ENCODE peak calls at places on chromosomes 1 and 21, in five cellular contexts. O is osteoblast, M is IMR-90, Y is DND-41, E is neural progenitor cell. D is an unnamed sample.

GRCh38 chr1:100298512-100298911 is 32.5 kb downstream of the RTCA start:
- DNase-seq in M (no peak), O (no peak), E (no peak), Y (no peak), D (no peak)

GRCh38 chr1:224502459-224503160 is 68.0 kb upstream of the WDR26 start:
- DNase-seq in Y (peak; percentile 59), E (peak; percentile 74), O (no peak), M (no peak), D (no peak)

GRCh38 chr1:184532199-184532598 is 145.4 kb downstream of the C1orf21 start:
- DNase-seq in E (no peak), O (no peak), Y (no peak), M (no peak), D (no peak)

GRCh38 chr1:21899972-21900371 is 37.1 kb downstream of the HSPG2 start:
- DNase-seq in E (peak; percentile 33), M (no peak), O (peak; percentile 48), Y (no peak), D (no peak)

GRCh38 chr1:39003464-39003752 is 12.3 kb downstream of the AKIRIN1 start:
- DNase-seq in E (no peak), O (no peak), Y (no peak), M (no peak), D (peak; percentile 10)

GRCh38 chr1:223345720-223346119 is 18.3 kb downstream of the SUSD4 start:
- DNase-seq in Y (no peak), M (no peak), E (peak; percentile 25), O (no peak), D (peak; percentile 57)

GRCh38 chr1:203308205-203309114 is 3.1 kb downstream of the BTG2 start:
- DNase-seq in E (peak; percentile 40), Y (no peak), O (no peak), M (no peak), D (peak; percentile 67)

GRCh38 chr21:44999972-45000636 is 60.3 kb downstream of the SLX9 start:
- DNase-seq in E (no peak), M (no peak), Y (no peak), O (no peak), D (no peak)

GRCh38 chr1:212141404-212141803 is 105.9 kb downstream of the DTL start:
- DNase-seq in Y (no peak), E (no peak), O (no peak), M (no peak), D (no peak)

GRCh38 chr21:38256599-38257302 is at the start of gene KCNJ15:
- DNase-seq in Y (no peak), E (no peak), O (no peak), M (no peak), D (no peak)

GRCh38 chr1:20147846-20148570 is 8.9 kb downstream of the PLA2G2F start:
- DNase-seq in M (no peak), O (peak; percentile 76), E (no peak), Y (no peak), D (no peak)

GRCh38 chr21:8991968-8992621 is 1529.3 kb upstream of the TPTE start:
- DNase-seq in Y (no peak), M (no peak), O (peak; percentile 76), E (no peak), D (peak; percentile 33)

DNA sequence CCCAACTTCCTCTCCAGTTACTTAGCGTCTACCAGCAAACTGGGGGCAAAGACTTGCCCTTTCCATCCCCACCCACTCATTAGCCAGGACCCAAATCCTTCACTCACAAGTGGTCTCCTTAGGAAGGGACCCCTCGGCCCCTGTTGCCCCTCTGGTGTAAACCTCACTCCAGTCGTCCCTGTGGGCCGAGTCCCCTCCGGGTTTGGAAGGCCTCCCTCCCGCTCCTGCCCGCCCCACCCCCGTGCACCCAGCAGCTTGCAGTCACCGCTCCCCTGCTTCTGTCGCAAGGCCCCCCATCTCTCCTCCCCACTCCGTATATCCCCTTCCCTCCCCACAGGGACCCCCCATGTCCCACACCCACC is 1.2 kb downstream of the EFHD2 start:
- DNase-seq in O (no peak), E (no peak), Y (no peak), M (no peak), D (no peak)
- H3K4me1 ChIP-seq in O (peaks cover 42% of the 10 kb centered on the region), E (peaks cover 11% of the 10 kb centered on the region), Y (peaks cover 30% of the 10 kb centered on the region), M (peaks cover 28% of the 10 kb centered on the region), D (peaks cover 21% of the 10 kb centered on the region)

GRCh38 chr1:179856286-179856685 is 21.3 kb downstream of the TOR1AIP2 start:
- DNase-seq in Y (no peak), O (no peak), E (no peak), M (no peak), D (no peak)
- H3K27ac ChIP-seq in Y (no peak overlapping the region), O (no peak overlapping the region), E (no peak overlapping the region), M (no peak overlapping the region), D (no peak overlapping the region)

DNA sequence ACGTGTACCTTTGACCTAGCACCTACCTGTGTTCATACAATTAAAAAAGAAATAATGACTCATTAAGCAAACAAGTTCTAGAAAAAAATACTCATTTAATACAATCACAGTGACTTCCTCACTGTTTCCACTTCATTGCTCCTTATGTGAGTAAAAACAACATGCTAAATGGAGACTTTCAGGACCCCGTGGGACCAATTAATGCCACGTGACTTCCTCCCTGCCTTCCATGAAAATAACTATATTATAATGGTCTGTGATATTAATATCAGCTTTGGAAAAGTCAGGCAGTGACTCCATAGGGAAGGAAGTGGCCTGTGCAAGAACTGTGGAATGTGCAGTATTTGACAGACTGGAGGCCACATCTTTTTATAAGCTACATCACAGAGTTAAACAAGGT is 337.8 kb downstream of the HLX start:
- DNase-seq in Y (no peak), O (peak; percentile 22), M (peak; percentile 8), E (no peak), D (peak; percentile 38)
- H2AFZ ChIP-seq in Y (no peak overlapping the region), O (no peak overlapping the region), M (no peak overlapping the region), E (no peak overlapping the region), D (no peak overlapping the region)

GRCh38 chr1:25550683-25551310 is 7.4 kb downstream of the LDLRAP1 start:
- DNase-seq in Y (no peak), O (no peak), E (no peak), M (peak; percentile 22), D (no peak)
- H3K4me1 ChIP-seq in Y (no peaks in the 10 kb centered on the region), O (peaks cover 18% of the 10 kb centered on the region), E (no peaks in the 10 kb centered on the region), M (peaks cover 17% of the 10 kb centered on the region), D (peaks cover 20% of the 10 kb centered on the region)

GRCh38 chr1:9242338-9242969 is 7.9 kb downstream of the H6PD start:
- DNase-seq in Y (no peak), O (peak; percentile 79), E (no peak), M (no peak), D (no peak)

GRCh38 chr1:9246215-9246614 is 11.6 kb downstream of the H6PD start:
- DNase-seq in E (no peak), M (no peak), O (peak; percentile 66), Y (no peak), D (no peak)

GRCh38 chr1:9245230-9245619 is 10.7 kb downstream of the H6PD start:
- DNase-seq in M (no peak), E (no peak), Y (no peak), O (no peak), D (no peak)

GRCh38 chr1:9245661-9246060 is 11.1 kb downstream of the H6PD start:
- DNase-seq in E (no peak), Y (peak; percentile 51), M (no peak), O (no peak), D (no peak)

DNA sequence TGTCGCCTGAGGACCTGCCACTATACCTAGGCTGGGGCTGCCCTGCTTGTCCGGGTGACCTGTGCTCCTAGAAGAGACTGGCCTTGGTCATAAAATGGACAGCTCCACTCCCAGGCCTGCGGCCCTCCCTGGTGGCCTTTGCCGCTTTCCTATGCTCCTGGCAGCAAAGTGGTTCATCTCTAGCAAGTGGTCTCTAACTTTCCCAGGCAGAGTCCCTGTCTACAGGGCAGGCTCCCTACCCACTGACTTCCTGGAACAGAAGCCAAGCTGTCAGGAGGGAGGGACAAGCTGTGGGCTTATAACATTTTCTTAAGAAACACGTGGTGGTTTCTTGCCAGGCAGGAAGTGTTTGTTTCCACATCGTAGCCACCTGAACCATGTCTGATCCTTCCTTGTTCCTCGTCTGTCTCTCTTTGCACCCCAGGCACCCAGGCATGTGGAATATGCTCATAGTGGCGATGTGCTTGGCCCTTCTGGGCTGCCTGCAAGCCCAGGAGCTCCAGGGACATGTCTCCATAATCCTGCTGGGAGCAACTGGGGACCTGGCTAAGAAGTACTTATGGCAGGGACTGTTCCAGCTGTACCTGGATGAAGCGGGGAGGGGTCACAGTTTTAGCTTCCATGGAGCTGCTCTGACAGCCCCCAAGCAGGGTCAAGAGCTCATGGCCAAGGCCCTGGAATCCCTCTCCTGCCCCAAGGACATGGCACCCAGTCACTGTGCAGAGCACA is 10.1 kb downstream of the H6PD start:
- DNase-seq in Y (peak; percentile 83), M (no peak), E (no peak), O (peak; percentile 73), D (no peak)
- H3K27ac ChIP-seq in Y (peak overlapping the region; percentile 98), M (no peak overlapping the region), E (no peak overlapping the region), O (no peak overlapping the region), D (no peak overlapping the region)

D was measured in Karpas-422.